ENCODE peak calls at places on chromosomes 16 and 17, in six cellular contexts. Y, K, W, S, D and A are unnamed samples.

GRCh38 chr16:51084074-51084928 is 66.8 kb downstream of the SALL1 start:
- DNase-seq in D (no peak), W (no peak), S (no peak), Y (no peak), K (no peak), A (no peak)

GRCh38 chr17:59699786-59700185 is 7.4 kb downstream of the PTRH2 start:
- DNase-seq in K (no peak), D (no peak), W (no peak), Y (no peak), S (no peak), A (no peak)

GRCh38 chr16:66267287-66268137 is 99.0 kb upstream of the CDH5 start:
- DNase-seq in K (no peak), W (no peak), Y (no peak), D (no peak), S (no peak), A (no peak)

GRCh38 chr17:21689604-21690003 is 2.7 kb upstream of the KCNJ18 start:
- DNase-seq in D (no peak), K (peak; percentile 68), S (no peak), W (no peak), Y (peak; percentile 61), A (no peak)

GRCh38 chr17:76014100-76014924 is 12.8 kb downstream of the EVPL start:
- DNase-seq in W (peak; percentile 48), Y (peak; percentile 85), D (peak; percentile 54), S (peak; percentile 71), K (peak; percentile 73), A (peak; percentile 82)

GRCh38 chr16:23145608-23146007 is 3.6 kb downstream of the USP31 start:
- DNase-seq in Y (no peak), K (no peak), S (no peak), D (no peak), W (no peak), A (no peak)

GRCh38 chr16:2964416-2965223 is 545 bp downstream of the KREMEN2 start:
- DNase-seq in S (peak; percentile 68), K (no peak), Y (peak; percentile 56), D (no peak), W (no peak), A (peak; percentile 70)

GRCh38 chr17:39485555-39485954 is 24.3 kb downstream of the CDK12 start:
- DNase-seq in Y (no peak), D (no peak), W (no peak), S (no peak), K (no peak), A (no peak)

GRCh38 chr16:20849587-20850390 is 43.5 kb downstream of the REXO5 start:
- DNase-seq in K (peak; percentile 69), Y (peak; percentile 82), W (peak; percentile 73), S (peak; percentile 82), D (peak; percentile 68), A (no peak)

GRCh38 chr17:17491546-17491988 is 4.6 kb downstream of the RASD1 start:
- DNase-seq in K (no peak), D (no peak), W (no peak), Y (no peak), S (no peak), A (no peak)

GRCh38 chr16:78748471-78748929 is 649.0 kb downstream of the WWOX start:
- DNase-seq in W (no peak), D (no peak), K (no peak), Y (no peak), S (no peak), A (no peak)

GRCh38 chr16:24540575-24541240 is 1.3 kb downstream of the RBBP6 start:
- DNase-seq in Y (peak; percentile 53), S (peak; percentile 25), D (no peak), W (no peak), K (no peak), A (peak; percentile 38)

GRCh38 chr16:19219836-19220235 is 51.8 kb downstream of the SYT17 start:
- DNase-seq in K (no peak), S (no peak), D (no peak), Y (no peak), W (no peak), A (no peak)

GRCh38 chr16:3548445-3548844 is 28.8 kb downstream of the NLRC3 start:
- DNase-seq in Y (no peak), W (no peak), K (no peak), D (no peak), S (no peak), A (no peak)

GRCh38 chr17:42361781-42362186 is 26.5 kb downstream of the STAT3 start:
- DNase-seq in W (no peak), K (no peak), Y (no peak), D (no peak), S (peak; percentile 61), A (no peak)

GRCh38 chr16:68070811-68071546 is 14.2 kb upstream of the NFATC3 start:
- DNase-seq in W (no peak), S (no peak), D (no peak), Y (no peak), K (no peak), A (no peak)

GRCh38 chr17:60049936-60050335 is 28.8 kb downstream of the HEATR6 start:
- DNase-seq in S (no peak), K (no peak), D (no peak), Y (no peak), W (no peak), A (no peak)

GRCh38 chr17:67025216-67025792 is 19.1 kb upstream of the CACNG1 start:
- DNase-seq in D (no peak), S (peak; percentile 93), W (no peak), Y (no peak), K (no peak), A (peak; percentile 90)

GRCh38 chr17:45223541-45224528 is 2.1 kb downstream of the FMNL1 start:
- DNase-seq in S (peak; percentile 21), W (no peak), D (no peak), Y (no peak), K (no peak), A (no peak)

GRCh38 chr16:82136956-82137818 is 32.8 kb downstream of the MPHOSPH6 start:
- DNase-seq in K (no peak), D (no peak), S (no peak), Y (no peak), W (no peak), A (no peak)
- H3K4me1 ChIP-seq in K (no peaks in the 10 kb centered on the region), D (no peaks in the 10 kb centered on the region), S (no peaks in the 10 kb centered on the region), Y (no peaks in the 10 kb centered on the region), W (peaks cover 13% of the 10 kb centered on the region), A (no peaks in the 10 kb centered on the region)

GRCh38 chr17:77508047-77508715 is 367.4 kb downstream of the SEC14L1 start:
- DNase-seq in Y (peak; percentile 7), K (no peak), D (no peak), W (no peak), S (no peak), A (no peak)

GRCh38 chr17:77506371-77506991 is 365.7 kb downstream of the SEC14L1 start:
- DNase-seq in K (no peak), Y (no peak), W (no peak), S (no peak), D (no peak), A (no peak)

GRCh38 chr17:77509089-77509488 is 368.3 kb downstream of the SEC14L1 start:
- DNase-seq in K (no peak), D (no peak), S (no peak), W (no peak), Y (no peak), A (no peak)

GRCh38 chr17:77505460-77505769 is 364.6 kb downstream of the SEC14L1 start:
- DNase-seq in W (no peak), D (no peak), S (no peak), Y (no peak), K (no peak), A (no peak)

GRCh38 chr17:77507116-77507885 is 366.5 kb downstream of the SEC14L1 start:
- DNase-seq in D (no peak), S (no peak), Y (no peak), K (no peak), W (no peak), A (no peak)
- TF ChIP-seq CTCF in D (no peak), S (no peak), Y (no peak), K (no peak), W (no peak), A (no peak)

GRCh38 chr17:47853616-47854015 is 2.7 kb upstream of the SP6 start:
- DNase-seq in S (no peak), Y (no peak), D (no peak), K (no peak), W (no peak), A (no peak)
- H3K4me1 ChIP-seq in S (no peaks in the 10 kb centered on the region), Y (peaks cover 13% of the 10 kb centered on the region), D (peaks cover 13% of the 10 kb centered on the region), K (peaks cover 10% of the 10 kb centered on the region), W (peaks cover 22% of the 10 kb centered on the region), A (peaks cover 8% of the 10 kb centered on the region)

DNA sequence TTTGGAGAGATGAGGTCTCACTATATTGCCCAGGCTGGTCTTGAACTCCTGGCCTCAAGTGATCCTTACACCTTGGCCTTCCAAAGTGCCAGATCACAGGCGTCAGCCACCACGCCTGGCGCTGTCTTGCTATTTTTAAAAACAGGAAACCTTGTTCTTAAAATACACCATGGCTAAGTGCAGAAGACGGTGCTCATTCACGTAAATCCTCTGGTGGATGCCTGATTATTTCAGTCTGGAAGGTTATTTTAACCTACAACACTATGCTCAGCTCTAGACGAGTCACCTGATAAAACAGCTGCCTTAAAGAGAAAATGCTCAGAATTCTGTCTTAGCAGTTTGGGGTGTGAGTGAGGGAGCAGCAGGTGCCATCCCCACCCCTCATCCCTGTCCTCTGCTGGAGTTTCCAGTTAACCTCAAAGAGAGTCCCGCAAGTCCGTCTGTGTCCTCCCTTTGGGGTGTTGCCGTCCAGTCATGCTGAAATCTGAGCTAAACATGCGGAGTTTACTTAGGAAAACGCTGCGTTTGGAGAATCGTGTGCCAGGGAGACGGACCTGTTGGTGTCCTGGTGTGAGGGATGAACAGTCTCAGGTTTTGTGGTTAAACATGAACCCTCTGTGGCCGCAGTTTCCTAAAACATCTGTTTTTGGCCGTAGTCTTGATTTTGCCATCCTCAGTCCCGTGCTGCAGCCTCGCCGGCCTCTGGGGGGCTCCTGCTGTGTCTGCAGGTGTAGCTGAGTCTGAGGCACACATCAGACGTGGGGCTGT is 17.1 kb downstream of the SPG7 start:
- DNase-seq in D (peak; percentile 54), S (no peak), Y (no peak), K (no peak), W (peak; percentile 54), A (no peak)
- TF ChIP-seq CTCF in D (no peak), S (no peak), Y (no peak), K (no peak), W (no peak), A (no peak)

DNA sequence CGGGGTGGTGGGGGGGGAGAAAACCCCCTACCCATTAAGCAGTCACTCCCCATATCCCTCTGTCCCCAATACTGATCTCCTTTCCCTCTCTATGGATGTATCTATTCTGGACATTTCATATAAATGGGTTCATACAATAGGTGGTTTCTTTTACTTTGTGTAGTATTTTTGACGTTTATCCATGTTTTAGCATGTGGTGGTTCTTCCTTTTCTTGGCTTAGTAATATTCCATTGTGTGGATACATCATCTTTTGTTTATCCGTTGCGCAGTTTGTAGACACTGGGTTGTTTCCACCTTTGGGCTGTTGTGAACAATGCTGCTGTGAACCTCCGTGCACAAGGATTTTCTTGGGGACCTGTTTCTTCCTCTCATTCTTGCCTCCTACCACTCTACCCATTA is 12.6 kb downstream of the LDHD start:
- DNase-seq in K (no peak), S (no peak), Y (no peak), D (no peak), W (no peak), A (no peak)
- H3K4me1 ChIP-seq in K (peaks cover 58% of the 10 kb centered on the region), S (peaks cover 5% of the 10 kb centered on the region), Y (peaks cover 13% of the 10 kb centered on the region), D (peaks cover 45% of the 10 kb centered on the region), W (peaks cover 66% of the 10 kb centered on the region), A (peaks cover 2% of the 10 kb centered on the region)